ENCODE peak calls at places on chromosome 21, in eight cellular contexts. B, G, J, T, D, V, E and Z are unnamed samples.

GRCh38 chr21:21373969-21374368 is 375.8 kb downstream of the NCAM2 start:
- DNase-seq in D (no peak), E (no peak), V (no peak), J (no peak), G (no peak), B (no peak), T (no peak), Z (no peak)

GRCh38 chr21:33554982-33555344 is 12.1 kb downstream of the SON start:
- DNase-seq in B (no peak), G (no peak), D (no peak), E (no peak), V (no peak), J (no peak), T (no peak), Z (no peak)

GRCh38 chr21:28798798-28799197 is 193.9 kb downstream of the LTN1 start:
- DNase-seq in J (no peak), D (no peak), B (no peak), V (no peak), E (no peak), T (peak; percentile 18), G (no peak), Z (no peak)

GRCh38 chr21:27129215-27129614 is 162.3 kb upstream of the ADAMTS5 start:
- DNase-seq in G (no peak), D (no peak), J (no peak), E (no peak), V (no peak), T (no peak), B (no peak), Z (no peak)

GRCh38 chr21:43864806-43865470 is at the start of gene AGPAT3:
- DNase-seq in J (no peak), G (peak; percentile 42), B (no peak), T (no peak), E (peak; percentile 46), V (no peak), D (no peak), Z (no peak)

GRCh38 chr21:45525910-45526306 is 16.3 kb downstream of the SLC19A1 start:
- DNase-seq in V (no peak), D (no peak), E (peak; percentile 11), T (no peak), B (peak; percentile 5), J (no peak), G (no peak), Z (no peak)

GRCh38 chr21:35136586-35137254 is 87.6 kb upstream of the RUNX1 start:
- DNase-seq in V (no peak), J (no peak), E (peak; percentile 21), B (no peak), T (peak; percentile 56), D (no peak), G (no peak), Z (no peak)

GRCh38 chr21:33117268-33117888 is 47.4 kb downstream of the OLIG1 start:
- DNase-seq in T (no peak), G (peak; percentile 88), D (no peak), V (no peak), B (no peak), E (no peak), J (no peak), Z (no peak)

GRCh38 chr21:45853703-45854342 is 127.7 kb upstream of the COL6A1 start:
- DNase-seq in J (no peak), T (no peak), D (no peak), V (no peak), G (no peak), E (no peak), B (no peak), Z (no peak)

GRCh38 chr21:17854771-17855170 is 35.6 kb upstream of the C21orf91 start:
- DNase-seq in B (no peak), E (no peak), D (no peak), G (no peak), J (no peak), V (no peak), T (peak; percentile 3), Z (no peak)